ENCODE peak calls at places on chromosomes 11 and 22, in seven cellular contexts. T is choroid plexus epithelial cell, O is tibial artery, U is neural progenitor cell, S is fibroblast of the aortic adventitia, C is pancreas, L is Caco-2. Q is an unnamed sample.

GRCh38 chr11:84430661-84431060 is 1144.5 kb upstream of the CCDC90B start:
- DNase-seq in T (no peak), O (no peak), U (peak), S (no peak), C (no peak), L (peak), Q (no peak)

GRCh38 chr11:44789466-44789865 is 62.7 kb downstream of the TSPAN18 start:
- DNase-seq in T (no peak), O (no peak), U (no peak), S (no peak), C (no peak), L (no peak), Q (no peak)

GRCh38 chr11:17610402-17610894 is 63.4 kb downstream of the OTOG start:
- DNase-seq in T (no peak), O (no peak), U (no peak), S (no peak), C (no peak), L (no peak), Q (no peak)

GRCh38 chr11:75268626-75269366 is 28.2 kb downstream of the TPBGL start:
- DNase-seq in T (no peak), O (peak), U (no peak), S (no peak), C (no peak), L (no peak), Q (no peak)

GRCh38 chr11:76625787-76626186 is 44.8 kb downstream of the LRRC32 start:
- DNase-seq in T (peak), O (no peak), U (no peak), S (no peak), C (no peak), L (no peak), Q (no peak)

GRCh38 chr22:31173386-31174145 is 13.6 kb downstream of the RNF185 start:
- DNase-seq in T (peak), O (no peak), U (no peak), S (peak), C (no peak), L (no peak), Q (peak)

GRCh38 chr11:2789791-2790580 is 90.2 kb upstream of the KCNQ1OT1 start:
- DNase-seq in T (no peak), O (peak), U (no peak), S (no peak), C (peak), L (no peak), Q (no peak)

GRCh38 chr11:100759106-100759505 is 72.0 kb downstream of the ARHGAP42 start:
- DNase-seq in T (no peak), O (no peak), U (no peak), S (no peak), C (no peak), L (no peak), Q (no peak)

GRCh38 chr11:72798361-72798760 is 4.5 kb upstream of the STARD10 start:
- DNase-seq in T (no peak), O (no peak), U (peak), S (no peak), C (no peak), L (no peak), Q (no peak)

GRCh38 chr22:41919357-41920224 is 4.7 kb upstream of the SHISA8 start:
- DNase-seq in T (peak), O (no peak), U (peak), S (no peak), C (peak), L (no peak), Q (no peak)

GRCh38 chr11:74494916-74495315 is 1.4 kb upstream of the LIPT2 start:
- DNase-seq in T (no peak), O (no peak), U (no peak), S (no peak), C (no peak), L (no peak), Q (no peak)

GRCh38 chr11:31947051-31947450 is 135.9 kb upstream of the PAX6 start:
- DNase-seq in T (no peak), O (no peak), U (no peak), S (no peak), C (no peak), L (no peak), Q (no peak)

GRCh38 chr11:68816917-68817419 is 24.7 kb downstream of the CPT1A start:
- DNase-seq in T (no peak), O (no peak), U (no peak), S (no peak), C (no peak), L (no peak), Q (no peak)

GRCh38 chr22:38240734-38241252 is 32.0 kb downstream of the TMEM184B start:
- DNase-seq in T (peak), O (no peak), U (peak), S (peak), C (peak), L (peak), Q (peak)

GRCh38 chr22:30221121-30221992 is 25.2 kb downstream of the LIF start:
- DNase-seq in T (no peak), O (no peak), U (no peak), S (no peak), C (no peak), L (no peak), Q (no peak)

GRCh38 chr11:94196363-94196762 is 67.7 kb downstream of the PANX1 start:
- DNase-seq in T (no peak), O (no peak), U (no peak), S (peak), C (no peak), L (no peak), Q (no peak)

GRCh38 chr11:21944577-21944976 is 248.3 kb upstream of the ANO5 start:
- DNase-seq in T (no peak), O (no peak), U (no peak), S (no peak), C (no peak), L (no peak), Q (no peak)

GRCh38 chr11:44047298-44047697 is 483 bp upstream of the ACCSL start:
- DNase-seq in T (no peak), O (no peak), U (no peak), S (no peak), C (no peak), L (no peak), Q (no peak)

GRCh38 chr11:64225608-64226506 is at the start of the genes NUDT22 and TRPT1:
- DNase-seq in T (peak), O (peak), U (peak), S (peak), C (peak), L (peak), Q (no peak)

GRCh38 chr11:134630896-134631295 is 218.9 kb upstream of the B3GAT1 start:
- DNase-seq in T (no peak), O (no peak), U (no peak), S (no peak), C (no peak), L (no peak), Q (no peak)

GRCh38 chr11:126607374-126607773 is 251.9 kb downstream of the ST3GAL4 start:
- DNase-seq in T (peak), O (peak), U (peak), S (peak), C (peak), L (peak), Q (peak)

GRCh38 chr22:25051983-25052710 is 99.6 kb downstream of the KIAA1671 start:
- DNase-seq in T (no peak), O (no peak), U (no peak), S (no peak), C (peak), L (no peak), Q (peak)

GRCh38 chr11:101436511-101437142 is 147.2 kb downstream of the TRPC6 start:
- DNase-seq in T (peak), O (no peak), U (peak), S (peak), C (peak), L (peak), Q (peak)

GRCh38 chr11:74090701-74091100 is 80.1 kb downstream of the C2CD3 start:
- DNase-seq in T (peak), O (no peak), U (peak), S (peak), C (no peak), L (peak), Q (no peak)

GRCh38 chr22:48263431-48263765 is 1500.9 kb downstream of the TBC1D22A start:
- DNase-seq in T (no peak), O (no peak), U (no peak), S (no peak), C (no peak), L (no peak), Q (no peak)

GRCh38 chr11:102172127-102172848 is 62.0 kb downstream of the YAP1 start:
- DNase-seq in T (peak), O (peak), U (no peak), S (peak), C (no peak), L (no peak), Q (no peak)

GRCh38 chr11:12458042-12458441 is 80.7 kb downstream of the PARVA start:
- DNase-seq in T (no peak), O (no peak), U (no peak), S (no peak), C (no peak), L (no peak), Q (no peak)

GRCh38 chr11:45801723-45802315 is 3.1 kb upstream of the SLC35C1 start:
- DNase-seq in T (peak), O (no peak), U (no peak), S (peak), C (no peak), L (no peak), Q (no peak)

GRCh38 chr11:118342503-118343161 is at the start of gene CD3D:
- DNase-seq in T (no peak), O (no peak), U (no peak), S (no peak), C (no peak), L (no peak), Q (no peak)

GRCh38 chr11:132852361-132852760 is 679.9 kb downstream of the OPCML start:
- DNase-seq in T (no peak), O (no peak), U (no peak), S (no peak), C (no peak), L (no peak), Q (no peak)

GRCh38 chr11:2518112-2518982 is 73.5 kb downstream of the KCNQ1 start:
- DNase-seq in T (no peak), O (peak), U (peak), S (no peak), C (peak), L (no peak), Q (no peak)

GRCh38 chr11:102780491-102780918 is at the start of gene MMP10:
- DNase-seq in T (peak), O (no peak), U (peak), S (peak), C (no peak), L (peak), Q (peak)

GRCh38 chr11:73263640-73264039 is 8.5 kb upstream of the P2RY6 start:
- DNase-seq in T (no peak), O (no peak), U (no peak), S (no peak), C (no peak), L (no peak), Q (no peak)

GRCh38 chr22:36644333-36644757 is 59.2 kb downstream of the CACNG2 start:
- DNase-seq in T (peak), O (no peak), U (peak), S (peak), C (peak), L (peak), Q (peak)

GRCh38 chr22:24845036-24845918 is 39.3 kb downstream of the SGSM1 start:
- DNase-seq in T (peak), O (peak), U (no peak), S (peak), C (no peak), L (no peak), Q (no peak)

GRCh38 chr11:79413258-79413657 is 27.6 kb downstream of the TENM4 start:
- DNase-seq in T (peak), O (peak), U (peak), S (peak), C (peak), L (peak), Q (no peak)

GRCh38 chr11:67022961-67023956 is at the start of gene SYT12:
- DNase-seq in T (peak), O (no peak), U (peak), S (no peak), C (no peak), L (peak), Q (no peak)

GRCh38 chr22:40347300-40347699 is 1.0 kb downstream of the ADSL start:
- DNase-seq in T (no peak), O (no peak), U (no peak), S (no peak), C (no peak), L (no peak), Q (no peak)

GRCh38 chr22:40345271-40345670 is 1.0 kb upstream of the ADSL start:
- DNase-seq in T (peak), O (no peak), U (no peak), S (peak), C (no peak), L (no peak), Q (no peak)

GRCh38 chr22:40345801-40346177 is 511 bp upstream of the ADSL start:
- DNase-seq in T (peak), O (no peak), U (peak), S (no peak), C (peak), L (peak), Q (no peak)

GRCh38 chr22:40348025-40348658 is 1.8 kb downstream of the ADSL start:
- DNase-seq in T (peak), O (no peak), U (peak), S (peak), C (peak), L (peak), Q (no peak)

GRCh38 chr22:40346178-40347064 is at the start of gene ADSL:
- DNase-seq in T (peak), O (peak), U (peak), S (peak), C (peak), L (peak), Q (peak)
- TF ChIP-seq CTCF in T (peak), O (peak), U (peak), S (peak), C (no peak), L (no peak), Q (no peak)

GRCh38 chr11:95650271-95650670 is 139.3 kb downstream of the FAM76B start:
- DNase-seq in T (no peak), O (no peak), U (peak), S (no peak), C (no peak), L (no peak), Q (no peak)

GRCh38 chr11:95653099-95653498 is 136.5 kb downstream of the FAM76B start:
- DNase-seq in T (no peak), O (no peak), U (no peak), S (no peak), C (no peak), L (no peak), Q (no peak)

GRCh38 chr11:95647355-95647754 is 142.2 kb downstream of the FAM76B start:
- DNase-seq in T (peak), O (peak), U (no peak), S (peak), C (no peak), L (no peak), Q (peak)

GRCh38 chr11:95652002-95652472 is 137.5 kb downstream of the FAM76B start:
- DNase-seq in T (no peak), O (no peak), U (no peak), S (no peak), C (no peak), L (no peak), Q (peak)

DNA sequence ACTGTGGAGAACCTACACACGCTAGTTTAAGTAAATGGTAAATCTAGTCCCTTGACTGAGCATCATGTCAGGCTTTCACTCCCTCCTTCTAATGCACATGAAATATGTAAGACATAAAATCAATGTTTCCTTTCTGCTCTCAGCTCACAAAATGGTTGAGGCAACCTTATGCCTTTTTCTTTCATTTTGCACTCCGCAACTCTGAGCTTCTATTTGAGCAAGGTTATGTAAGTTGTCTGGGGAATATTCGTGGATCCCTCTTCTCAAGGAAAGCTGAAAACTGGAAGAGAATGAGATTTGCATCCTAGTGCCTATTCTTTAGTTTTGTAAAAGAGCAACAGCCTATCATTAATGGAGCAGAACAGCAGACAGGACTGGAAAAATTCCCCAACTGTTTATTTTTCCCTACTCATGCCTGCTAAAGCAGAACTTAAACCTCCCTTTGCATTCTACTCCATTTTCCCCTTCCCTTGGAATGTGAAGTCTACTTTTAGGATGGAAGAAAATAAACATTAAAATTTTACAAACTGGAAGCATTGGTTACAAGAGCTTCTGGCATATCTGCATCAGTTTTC is 141.7 kb downstream of the FAM76B start:
- DNase-seq in T (no peak), O (no peak), U (no peak), S (peak), C (no peak), L (no peak), Q (no peak)
- H3K4me3 ChIP-seq in T (no peak), O (no peak), U (no peak), S (no peak), C (no peak), L (no peak), Q (no peak)

GRCh38 chr11:128658499-128658898 is 35.4 kb upstream of the FLI1 start:
- DNase-seq in T (no peak), O (no peak), U (no peak), S (no peak), C (no peak), L (no peak), Q (no peak)

GRCh38 chr11:128648711-128649110 is 45.2 kb upstream of the FLI1 start:
- DNase-seq in T (no peak), O (no peak), U (no peak), S (no peak), C (no peak), L (no peak), Q (no peak)

DNA sequence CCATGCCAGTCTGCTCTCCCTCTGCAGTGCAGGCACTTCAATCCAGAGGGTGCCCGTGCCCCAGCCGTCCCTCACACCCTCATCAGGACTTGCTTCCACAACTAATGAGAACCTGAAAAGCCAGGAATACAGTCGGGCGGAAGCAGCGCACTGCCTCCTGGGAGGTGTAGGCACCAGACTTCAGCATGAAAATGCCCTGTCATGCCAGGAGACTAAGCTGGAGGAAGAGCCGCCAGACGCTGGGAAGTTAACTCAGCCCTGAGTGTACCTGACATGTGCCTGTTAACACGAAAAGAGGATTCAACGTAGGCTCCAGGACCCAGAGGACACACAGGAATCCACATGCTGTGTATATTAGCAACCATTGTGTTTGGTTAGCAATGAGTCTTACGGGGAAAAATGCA is 40.0 kb upstream of the FLI1 start:
- DNase-seq in T (peak), O (peak), U (peak), S (peak), C (peak), L (no peak), Q (peak)
- TF ChIP-seq CTCF in T (peak), O (no peak), U (no peak), S (no peak), C (no peak), L (no peak), Q (peak)

GRCh38 chr22:47000888-47001287 is 238.4 kb downstream of the TBC1D22A start:
- DNase-seq in T (no peak), O (no peak), U (no peak), S (no peak), C (no peak), L (no peak), Q (no peak)
- H3K4me3 ChIP-seq in T (no peak), O (no peak), U (no peak), S (no peak), C (no peak), L (no peak), Q (no peak)

GRCh38 chr11:20353829-20354434 is 9.6 kb upstream of the HTATIP2 start:
- DNase-seq in T (peak), O (no peak), U (peak), S (peak), C (no peak), L (peak), Q (no peak)
- TF ChIP-seq CTCF in T (peak), O (peak), U (peak), S (peak), C (peak), L (peak), Q (peak)

GRCh38 chr22:46774456-46775363 is 12.3 kb downstream of the TBC1D22A start:
- DNase-seq in T (no peak), O (no peak), U (no peak), S (no peak), C (no peak), L (no peak), Q (no peak)
- H3K4me3 ChIP-seq in T (no peak), O (no peak), U (no peak), S (no peak), C (no peak), L (no peak), Q (no peak)

GRCh38 chr22:21020802-21021429 is 6.0 kb downstream of the P2RX6 start:
- DNase-seq in T (peak), O (no peak), U (peak), S (no peak), C (no peak), L (no peak), Q (no peak)

GRCh38 chr22:21022507-21022906 is 7.5 kb downstream of the P2RX6 start:
- DNase-seq in T (no peak), O (no peak), U (no peak), S (no peak), C (no peak), L (no peak), Q (no peak)

GRCh38 chr22:21025763-21026755 is 6.3 kb downstream of the SLC7A4 start:
- DNase-seq in T (no peak), O (no peak), U (no peak), S (no peak), C (no peak), L (no peak), Q (no peak)

GRCh38 chr22:21025266-21025665 is 7.1 kb downstream of the SLC7A4 start:
- DNase-seq in T (no peak), O (no peak), U (no peak), S (no peak), C (no peak), L (no peak), Q (no peak)

DNA sequence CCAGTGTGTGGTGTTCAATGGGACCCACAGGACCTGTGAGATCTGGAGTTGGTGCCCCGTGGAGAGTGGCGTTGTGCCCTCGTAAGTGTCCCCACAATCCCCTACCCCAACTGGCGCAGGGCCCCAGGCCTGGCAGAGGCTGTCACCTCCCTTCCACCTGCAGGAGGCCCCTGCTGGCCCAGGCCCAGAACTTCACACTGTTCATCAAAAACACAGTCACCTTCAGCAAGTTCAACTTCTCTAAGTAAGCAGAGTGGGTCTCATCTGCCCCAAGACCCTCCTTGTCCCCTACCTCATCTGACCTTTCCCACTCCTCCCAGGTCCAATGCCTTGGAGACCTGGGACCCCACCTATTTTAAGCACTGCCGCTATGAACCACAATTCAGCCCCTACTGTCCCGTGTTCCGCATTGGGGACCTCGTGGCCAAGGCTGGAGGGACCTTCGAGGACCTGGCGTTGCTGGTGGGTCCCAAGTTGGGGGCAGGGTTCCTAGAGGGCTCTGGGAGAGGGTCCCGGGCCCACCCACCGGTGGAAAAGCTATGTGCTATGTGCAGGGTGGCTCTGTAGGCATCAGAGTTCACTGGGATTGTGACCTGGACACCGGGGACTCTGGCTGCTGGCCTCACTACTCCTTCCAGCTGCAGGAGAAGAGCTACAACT is 8.1 kb downstream of the P2RX6 start:
- DNase-seq in T (no peak), O (no peak), U (no peak), S (no peak), C (no peak), L (no peak), Q (no peak)
- TF ChIP-seq CTCF in T (no peak), O (no peak), U (no peak), S (no peak), C (no peak), L (peak), Q (no peak)